ENCODE peak calls at places on chromosome 20, in four cellular contexts. T is WTC11, H is HCT116, G is glutamatergic neuron. X is an unnamed sample.

GRCh38 chr20:64102647-64103354 is 4.6 kb downstream of the NPBWR2 start:
- DNase-seq in T (peak), H (no peak), G (peak), X (peak)

GRCh38 chr20:57560554-57561355 is at the start of gene PCK1:
- DNase-seq in T (no peak), H (no peak), G (no peak), X (no peak)

GRCh38 chr20:59577809-59578601 is 26.3 kb upstream of the PHACTR3 start:
- DNase-seq in T (no peak), H (no peak), G (no peak), X (no peak)

GRCh38 chr20:12372557-12372956 is 454.9 kb downstream of the BTBD3 start:
- DNase-seq in T (no peak), H (no peak), G (no peak), X (no peak)

GRCh38 chr20:62128499-62128898 is 6.2 kb downstream of the LSM14B start:
- DNase-seq in T (no peak), H (no peak), G (no peak), X (no peak)

GRCh38 chr20:35610833-35611427 is 4.7 kb upstream of the SPAG4 start:
- DNase-seq in T (no peak), H (no peak), G (no peak), X (no peak)

GRCh38 chr20:15699431-15700146 is 873.7 kb downstream of the KIF16B start:
- DNase-seq in T (peak), H (no peak), G (no peak), X (no peak)

GRCh38 chr20:33666293-33667244 is at the start of gene ACTL10:
- DNase-seq in T (peak), H (no peak), G (peak), X (peak)

GRCh38 chr20:46308258-46309157 is at the start of gene CDH22:
- DNase-seq in T (peak), H (peak), G (peak), X (peak)

GRCh38 chr20:47350181-47350550 is 6.3 kb downstream of the ZMYND8 start:
- DNase-seq in T (no peak), H (no peak), G (no peak), X (no peak)

GRCh38 chr20:43767686-43768474 is 41.1 kb upstream of the GTSF1L start:
- DNase-seq in T (no peak), H (no peak), G (no peak), X (no peak)
- TF ChIP-seq CTCF in T (no peak), H (no peak), G (no peak), X (no peak)

GRCh38 chr20:10316582-10316981 is 98.0 kb downstream of the SNAP25 start:
- DNase-seq in T (no peak), H (peak), G (no peak), X (no peak)
- TF ChIP-seq CTCF in T (no peak), H (peak), G (peak), X (no peak)

GRCh38 chr20:17878069-17878911 is 90.3 kb downstream of the SNX5 start:
- DNase-seq in T (no peak), H (no peak), G (no peak), X (no peak)

GRCh38 chr20:17875981-17876385 is 92.6 kb downstream of the SNX5 start:
- DNase-seq in T (no peak), H (no peak), G (no peak), X (no peak)

GRCh38 chr20:17882065-17882833 is 86.3 kb downstream of the SNX5 start:
- DNase-seq in T (no peak), H (no peak), G (no peak), X (no peak)

GRCh38 chr20:17881741-17882064 is 86.9 kb downstream of the SNX5 start:
- DNase-seq in T (no peak), H (no peak), G (no peak), X (no peak)

GRCh38 chr20:17878912-17879602 is 89.5 kb downstream of the SNX5 start:
- DNase-seq in T (no peak), H (no peak), G (no peak), X (no peak)
- TF ChIP-seq CTCF in T (no peak), H (no peak), G (no peak), X (no peak)

GRCh38 chr20:44057698-44058675 is 129.0 kb downstream of the JPH2 start:
- DNase-seq in T (no peak), H (no peak), G (no peak), X (no peak)

GRCh38 chr20:44053046-44053445 is 133.9 kb downstream of the JPH2 start:
- DNase-seq in T (no peak), H (no peak), G (no peak), X (no peak)

GRCh38 chr20:44054849-44055248 is 132.1 kb downstream of the JPH2 start:
- DNase-seq in T (no peak), H (no peak), G (no peak), X (no peak)

GRCh38 chr20:44054118-44054517 is 132.9 kb downstream of the JPH2 start:
- DNase-seq in T (no peak), H (no peak), G (no peak), X (no peak)

DNA sequence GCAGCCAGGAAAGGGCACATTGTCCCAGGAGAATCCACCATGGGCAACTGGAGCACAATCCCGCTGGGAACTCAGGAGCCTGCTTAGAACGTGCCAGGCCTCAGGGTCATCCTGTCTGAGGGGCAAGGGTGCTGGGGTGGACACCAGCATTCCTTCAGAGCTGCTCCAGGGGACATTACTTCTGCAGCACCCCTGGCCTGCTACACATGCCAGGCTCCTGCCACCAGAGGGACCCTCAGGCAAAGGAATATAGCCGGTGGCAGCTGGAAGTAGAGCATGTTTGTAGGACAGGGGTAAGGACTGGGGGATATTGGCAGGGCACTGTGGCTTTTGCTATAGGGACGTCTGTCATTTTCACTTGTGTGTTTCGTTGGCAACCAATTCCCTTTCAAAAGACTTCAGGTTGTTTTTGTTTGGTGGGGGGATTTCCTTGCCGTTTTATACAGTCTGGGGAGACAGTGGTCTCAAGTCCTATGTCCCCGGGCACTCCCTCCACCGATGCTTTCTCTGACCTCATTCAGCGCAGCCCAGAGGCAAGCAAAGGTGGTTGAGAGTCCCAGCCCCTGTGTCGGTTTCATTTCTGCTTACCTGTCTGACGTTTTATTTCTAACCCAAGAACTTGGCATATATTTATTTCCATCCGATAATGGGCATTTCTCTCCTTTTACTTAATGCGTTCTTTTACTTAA is 130.8 kb downstream of the JPH2 start:
- DNase-seq in T (peak), H (no peak), G (peak), X (peak)
- TF ChIP-seq CTCF in T (peak), H (peak), G (peak), X (peak)

GRCh38 chr20:23143098-23143497 is 57.0 kb upstream of the CD93 start:
- DNase-seq in T (no peak), H (peak), G (no peak), X (no peak)
- TF ChIP-seq CTCF in T (no peak), H (no peak), G (no peak), X (no peak)

DNA sequence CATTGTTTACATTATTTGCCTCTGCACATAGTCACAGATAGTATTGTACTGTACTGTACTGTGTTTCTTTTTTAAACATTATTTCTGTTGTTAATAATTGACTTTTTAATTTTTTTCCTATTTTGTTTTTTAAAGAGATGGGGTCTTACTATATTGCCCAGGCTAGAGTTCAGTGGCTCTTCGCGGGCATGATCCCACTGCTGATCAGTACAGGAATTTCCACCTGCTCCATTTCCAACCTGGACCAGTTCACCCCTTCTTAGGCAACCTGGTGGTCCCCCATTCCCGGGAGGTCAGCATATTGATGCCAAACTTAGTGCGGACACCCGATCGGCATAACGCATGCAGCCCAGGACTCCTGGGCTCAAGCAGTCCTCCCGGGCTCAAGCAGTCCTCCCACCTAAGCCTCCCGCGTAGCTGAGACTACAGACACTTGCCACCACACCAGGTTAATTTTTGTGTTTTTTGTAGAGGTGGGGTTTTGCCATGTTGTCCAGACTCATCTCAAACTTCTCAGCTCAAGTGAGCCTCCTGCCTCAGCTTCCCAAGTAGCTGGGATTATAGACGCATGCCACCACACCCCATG is 47.5 kb downstream of the PTPN1 start:
- DNase-seq in T (no peak), H (no peak), G (no peak), X (no peak)
- TF ChIP-seq CTCF in T (no peak), H (no peak), G (no peak), X (no peak)

GRCh38 chr20:42024653-42025052 is 406.5 kb upstream of the CHD6 start:
- DNase-seq in T (peak), H (no peak), G (no peak), X (peak)

GRCh38 chr20:42020316-42020715 is 402.1 kb upstream of the CHD6 start:
- DNase-seq in T (no peak), H (no peak), G (no peak), X (no peak)

GRCh38 chr20:42018979-42019378 is 400.8 kb upstream of the CHD6 start:
- DNase-seq in T (peak), H (no peak), G (no peak), X (no peak)
- TF ChIP-seq CTCF in T (peak), H (peak), G (peak), X (no peak)

DNA sequence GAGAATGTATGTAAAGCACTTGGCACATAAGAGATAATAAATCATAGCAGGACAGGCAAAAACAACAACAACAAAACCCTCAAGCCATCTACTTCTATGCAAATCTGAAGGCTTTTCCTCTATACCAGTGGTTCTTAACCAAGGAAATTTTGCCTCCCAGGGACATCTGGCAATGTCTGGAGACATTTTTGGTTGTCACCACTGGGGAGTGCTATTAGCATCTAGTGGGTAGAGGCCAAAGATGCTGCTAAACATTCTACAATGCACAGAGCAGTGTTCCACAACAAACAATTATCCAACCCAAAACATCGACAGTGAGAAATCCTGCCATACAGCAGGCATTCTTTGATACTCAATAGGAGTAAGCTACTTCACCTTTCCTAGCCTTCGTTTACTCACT is 28.2 kb downstream of the NDRG3 start:
- DNase-seq in T (no peak), H (no peak), G (no peak), X (no peak)
- TF ChIP-seq CTCF in T (no peak), H (peak), G (no peak), X (no peak)